ENCODE peak calls at places on chromosome 19, in eight cellular contexts. R, B, M, J, L, S, F and K are unnamed samples.

GRCh38 chr19:42113641-42114348 is 18.5 kb downstream of the POU2F2 start:
- DNase-seq in F (peak), R (no peak), J (no peak), S (peak), B (no peak), L (peak), M (no peak), K (no peak)

GRCh38 chr19:28074773-28075172 is 1138.2 kb downstream of the UQCRFS1 start:
- DNase-seq in B (no peak), M (no peak), L (no peak), F (no peak), J (no peak), R (no peak), S (no peak), K (no peak)

GRCh38 chr19:10503002-10503789 is at the start of gene KEAP1:
- DNase-seq in F (peak), J (peak), R (peak), B (no peak), L (peak), M (no peak), S (peak), K (peak)

GRCh38 chr19:17242431-17243208 is 3.1 kb downstream of the NR2F6 start:
- DNase-seq in R (no peak), M (no peak), L (no peak), S (no peak), F (no peak), B (no peak), J (no peak), K (no peak)

GRCh38 chr19:6287269-6287885 is 7.6 kb upstream of the MLLT1 start:
- DNase-seq in M (no peak), F (no peak), L (no peak), B (no peak), J (no peak), S (peak), R (no peak), K (no peak)

GRCh38 chr19:53962887-53963435 is at the start of gene CACNG8:
- DNase-seq in F (no peak), M (no peak), J (no peak), B (no peak), L (no peak), S (no peak), R (no peak), K (no peak)

GRCh38 chr19:32976223-32976805 is 4.3 kb downstream of the FAAP24 start:
- DNase-seq in L (peak), B (no peak), S (peak), M (peak), J (peak), R (peak), F (peak), K (peak)

GRCh38 chr19:7196721-7197168 is 97.5 kb downstream of the INSR start:
- DNase-seq in R (peak), L (no peak), M (no peak), B (peak), J (no peak), S (no peak), F (peak), K (peak)

GRCh38 chr19:10145031-10145430 is 25.3 kb upstream of the EIF3G start:
- DNase-seq in B (no peak), J (no peak), S (no peak), L (no peak), F (no peak), M (no peak), R (no peak), K (no peak)

GRCh38 chr19:1446713-1447564 is 3.0 kb upstream of the APC2 start:
- DNase-seq in L (no peak), M (peak), F (no peak), J (no peak), R (no peak), B (no peak), S (no peak), K (no peak)

GRCh38 chr19:50329146-50329925 is at the start of gene KCNC3:
- DNase-seq in J (peak), M (peak), F (peak), S (peak), R (peak), B (peak), L (peak), K (peak)
- H3K27ac ChIP-seq in J (peak), M (peak), F (peak), S (no peak), R (peak), B (peak), L (no peak), K (no peak)

DNA sequence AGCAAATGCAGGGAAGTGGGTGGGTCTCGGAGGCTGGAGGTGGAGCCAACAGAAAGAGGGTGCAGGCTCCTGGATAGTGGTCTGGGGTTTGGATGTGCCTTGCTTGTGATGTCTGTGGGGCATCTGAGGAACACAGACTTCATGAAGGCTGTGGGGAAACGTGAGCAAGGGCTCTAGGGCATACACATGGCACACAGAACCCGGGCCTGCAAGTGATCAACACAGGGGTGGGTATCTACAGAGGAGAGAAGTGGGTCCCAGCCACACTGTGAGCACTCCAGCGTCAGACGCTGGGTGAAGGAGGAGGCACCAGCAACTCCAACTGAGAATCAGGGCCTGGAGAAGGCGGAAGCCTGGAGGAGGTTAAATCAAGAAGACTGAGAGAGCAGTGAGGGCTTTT is 5.4 kb upstream of the UBE2M start:
- DNase-seq in M (no peak), J (no peak), S (no peak), L (no peak), B (no peak), R (no peak), F (peak), K (no peak)
- H3K27ac ChIP-seq in M (no peak), J (no peak), S (no peak), L (no peak), B (no peak), R (no peak), F (no peak), K (no peak)

GRCh38 chr19:22604571-22605274 is 29.4 kb upstream of the ZNF492 start:
- DNase-seq in L (no peak), M (no peak), B (no peak), S (no peak), J (no peak), F (no peak), R (peak), K (no peak)
- H3K27ac ChIP-seq in L (no peak), M (no peak), B (no peak), S (no peak), J (no peak), F (no peak), R (no peak), K (no peak)

DNA sequence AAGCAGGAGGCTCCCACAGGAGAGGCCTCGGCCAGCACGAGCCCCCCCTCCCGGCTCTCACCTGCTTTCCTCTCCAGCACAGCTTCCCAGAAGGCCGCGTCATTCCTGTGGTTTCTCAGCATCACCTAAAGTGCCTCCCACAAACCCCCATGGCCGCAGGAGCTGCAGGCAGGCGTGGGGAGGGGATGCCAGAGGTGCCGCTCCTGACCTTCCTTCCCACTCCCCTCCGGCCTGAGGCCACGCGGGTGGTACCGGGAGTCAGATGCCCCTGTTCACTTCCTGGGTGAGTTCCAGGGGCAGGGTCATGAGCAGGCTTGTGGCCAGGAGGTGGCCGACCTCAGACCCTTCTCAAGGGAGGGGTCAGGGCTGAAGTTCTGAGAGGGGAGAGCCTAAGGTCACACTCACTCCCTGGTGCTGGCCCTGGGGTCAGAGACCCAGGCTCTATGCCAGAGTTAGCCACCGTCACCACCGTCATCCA is 14.4 kb upstream of the NPAS1 start:
- DNase-seq in L (no peak), M (no peak), R (no peak), F (no peak), S (no peak), J (no peak), B (no peak), K (no peak)
- H3K27ac ChIP-seq in L (no peak), M (no peak), R (no peak), F (no peak), S (no peak), J (no peak), B (no peak), K (no peak)

DNA sequence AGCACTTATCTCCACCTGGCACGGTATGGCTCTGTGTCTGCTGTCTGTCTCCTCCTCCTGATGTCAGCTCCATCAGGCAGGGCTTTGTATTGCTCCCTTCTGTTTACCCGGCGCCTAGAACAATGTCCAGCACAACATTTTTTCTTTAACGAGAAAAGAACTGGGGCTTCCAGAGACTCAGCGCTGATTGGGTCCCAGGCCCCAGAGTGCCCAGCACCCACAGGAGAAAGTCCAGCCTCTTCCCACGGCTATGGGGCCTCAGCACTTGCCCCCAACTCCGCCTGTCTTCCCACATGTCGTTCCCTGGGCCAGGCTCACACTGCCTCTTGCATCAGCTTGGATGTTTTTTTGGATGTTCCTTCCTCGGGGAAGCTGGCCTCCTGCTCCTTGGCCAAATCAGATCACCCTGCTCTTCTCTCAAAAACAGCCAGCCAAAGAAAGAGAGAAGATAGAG is 6.9 kb downstream of the MYPOP start:
- DNase-seq in F (no peak), M (no peak), J (no peak), S (no peak), R (no peak), B (no peak), L (no peak), K (no peak)
- H3K27ac ChIP-seq in F (no peak), M (no peak), J (no peak), S (no peak), R (no peak), B (no peak), L (no peak), K (no peak)

GRCh38 chr19:35089554-35089953 is 26.1 kb upstream of the FXYD3 start:
- DNase-seq in S (no peak), M (no peak), J (no peak), R (no peak), B (no peak), F (no peak), L (no peak), K (no peak)

GRCh38 chr19:35088514-35088913 is 27.1 kb upstream of the FXYD3 start:
- DNase-seq in L (peak), J (no peak), R (no peak), F (no peak), M (no peak), B (no peak), S (peak), K (no peak)

GRCh38 chr19:35090795-35091214 is 24.8 kb upstream of the FXYD3 start:
- DNase-seq in S (no peak), M (no peak), R (no peak), L (no peak), F (no peak), B (no peak), J (no peak), K (no peak)

GRCh38 chr19:35087393-35087792 is 28.2 kb upstream of the FXYD3 start:
- DNase-seq in R (no peak), F (no peak), M (no peak), L (no peak), J (no peak), S (no peak), B (no peak), K (no peak)

DNA sequence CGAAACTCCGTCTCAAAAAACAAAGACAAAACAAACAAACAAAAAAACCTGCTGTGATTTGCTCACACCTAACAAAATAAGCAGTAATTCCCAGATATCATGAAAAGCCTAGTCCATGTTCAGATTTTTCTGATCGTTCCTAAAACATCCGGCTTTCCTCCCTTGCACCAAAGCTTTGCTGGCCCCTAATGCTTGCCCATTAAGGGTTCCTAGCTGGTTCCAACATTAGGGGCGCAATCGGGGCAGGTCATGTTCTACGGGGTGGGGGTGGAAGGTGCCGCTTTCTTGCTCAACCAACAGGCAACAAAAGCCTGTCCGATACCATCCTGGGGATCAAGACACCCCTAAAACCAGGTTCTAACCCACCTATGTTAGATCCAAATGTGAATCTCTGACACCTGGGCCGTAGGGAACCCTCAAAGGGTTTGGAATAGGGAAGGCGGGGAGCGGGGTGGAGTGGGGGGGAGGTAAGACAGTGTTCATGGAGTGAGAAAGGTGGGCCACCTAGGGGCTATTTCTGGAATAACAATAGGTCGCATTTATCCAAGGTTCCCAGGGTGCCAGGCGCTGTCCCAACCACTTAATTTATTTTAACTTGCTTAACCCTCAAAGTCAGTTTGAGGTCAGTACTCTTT is 25.3 kb upstream of the FXYD3 start:
- DNase-seq in S (peak), B (no peak), L (peak), J (no peak), F (peak), M (peak), R (no peak), K (peak)
- H3K27ac ChIP-seq in S (no peak), B (no peak), L (no peak), J (no peak), F (no peak), M (no peak), R (no peak), K (no peak)

GRCh38 chr19:55166530-55167268 is at the start of gene DNAAF3:
- DNase-seq in J (peak), F (peak), B (peak), M (peak), L (peak), S (peak), R (peak), K (peak)
- H3K27ac ChIP-seq in J (no peak), F (no peak), B (peak), M (peak), L (peak), S (no peak), R (no peak), K (no peak)

GRCh38 chr19:30941591-30941990 is 407.6 kb downstream of the TSHZ3 start:
- DNase-seq in B (no peak), J (no peak), S (no peak), M (no peak), R (no peak), L (no peak), F (no peak), K (no peak)
- H3K27ac ChIP-seq in B (no peak), J (no peak), S (no peak), M (no peak), R (no peak), L (no peak), F (no peak), K (no peak)